ENCODE peak calls at places on chromosomes 5 and 9, in four cellular contexts. U is MCF 10A; W is Caco-2; I is activated CD8-positive, alpha-beta T cell treated with anti-CD3 and anti-CD28 coated beads for 36 hours. X is an unnamed sample.

GRCh38 chr5:107414802-107415201 is 255.9 kb downstream of the EFNA5 start:
- DNase-seq in I (no peak), U (no peak), W (no peak), X (no peak)

GRCh38 chr5:438481-438981 is 4.4 kb upstream of the EXOC3 start:
- DNase-seq in W (no peak), U (no peak), I (no peak), X (no peak)

GRCh38 chr5:178504340-178504960 is 85.7 kb downstream of the COL23A1 start:
- DNase-seq in W (no peak), I (no peak), U (no peak), X (no peak)

GRCh38 chr5:173697931-173698579 is 81.6 kb upstream of the BOD1 start:
- DNase-seq in U (no peak), I (peak), W (no peak), X (peak)

GRCh38 chr5:153654444-153654843 is 164.0 kb downstream of the GRIA1 start:
- DNase-seq in W (no peak), U (no peak), I (no peak), X (no peak)

GRCh38 chr9:83313771-83314170 is 224.4 kb downstream of the FRMD3 start:
- DNase-seq in I (no peak), U (no peak), W (no peak), X (no peak)

GRCh38 chr5:126351138-126351537 is 72.1 kb upstream of the GRAMD2B start:
- DNase-seq in I (no peak), U (peak), W (no peak), X (no peak)

GRCh38 chr5:137291031-137291430 is 208.1 kb downstream of the SPOCK1 start:
- DNase-seq in U (no peak), I (no peak), W (no peak), X (no peak)

GRCh38 chr9:9612270-9612669 is 1000.5 kb downstream of the PTPRD start:
- DNase-seq in W (no peak), I (no peak), U (no peak), X (no peak)

GRCh38 chr9:92850898-92851297 is 26.9 kb downstream of the ZNF484 start:
- DNase-seq in I (no peak), U (no peak), W (no peak), X (no peak)

GRCh38 chr5:132771559-132771998 is 5.5 kb downstream of the SEPTIN8 start:
- DNase-seq in W (peak), U (no peak), I (no peak), X (no peak)

DNA sequence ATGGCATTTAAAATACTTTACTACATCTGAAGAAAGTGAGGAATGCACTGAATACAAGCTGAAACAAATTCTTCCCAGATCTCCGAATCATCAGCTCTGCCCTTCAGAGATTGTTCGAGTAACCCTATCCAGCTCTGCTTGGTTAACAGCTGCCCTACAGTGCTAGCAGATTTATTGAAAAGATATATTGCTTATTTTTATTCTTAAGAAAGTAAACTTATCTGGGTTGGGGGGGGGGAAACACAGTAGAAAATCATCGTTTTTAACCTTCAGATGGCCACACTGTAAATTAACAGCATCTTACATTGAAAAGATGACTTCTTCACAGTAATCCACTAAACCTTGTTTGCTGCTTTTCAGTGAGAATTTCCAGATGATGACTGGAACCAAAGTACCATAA is 210.8 kb downstream of the NFIB start:
- DNase-seq in U (no peak), W (no peak), I (no peak), X (no peak)
- TF ChIP-seq CTCF in U (no peak), W (no peak), I (no peak), X (no peak)

DNA sequence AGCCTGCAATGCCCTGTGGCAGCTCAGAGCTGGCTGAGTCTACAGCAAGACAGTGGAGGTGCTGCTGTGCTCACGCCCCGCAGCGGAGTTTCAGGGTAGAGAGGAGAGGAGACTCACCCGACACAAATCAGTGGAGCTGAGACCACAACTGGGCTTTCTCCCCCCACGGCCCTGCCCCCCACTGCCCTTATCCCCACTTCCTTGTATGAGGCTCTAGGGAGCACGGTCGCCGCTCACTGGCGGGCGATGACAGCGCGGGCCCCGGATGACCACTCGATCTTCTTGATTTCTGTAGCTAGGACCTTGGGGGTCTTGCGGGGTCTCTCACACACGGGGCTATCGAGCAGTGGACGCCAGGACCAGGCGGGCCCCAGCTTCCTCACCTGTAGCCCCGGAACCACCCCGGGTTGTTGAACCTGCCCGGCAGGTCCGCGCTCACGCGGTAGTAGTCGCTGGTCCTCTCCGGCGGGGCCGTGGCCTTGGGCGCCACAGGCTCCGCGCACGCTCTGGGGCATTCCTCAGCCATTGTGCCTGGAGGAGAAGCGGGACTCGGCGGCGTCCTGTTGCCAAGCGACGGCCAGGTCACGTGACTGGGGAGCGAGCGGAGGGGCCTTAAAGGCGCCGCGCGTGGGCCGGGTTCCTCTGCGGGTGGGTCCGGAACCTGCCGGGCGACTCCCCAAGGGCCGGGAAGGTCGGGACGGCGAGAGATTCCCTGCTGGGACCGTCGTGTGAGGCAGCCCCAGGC is 984 bp upstream of the MRPS2 start:
- DNase-seq in W (peak), U (peak), I (peak), X (peak)
- TF ChIP-seq CTCF in W (no peak), U (no peak), I (no peak), X (no peak)

DNA sequence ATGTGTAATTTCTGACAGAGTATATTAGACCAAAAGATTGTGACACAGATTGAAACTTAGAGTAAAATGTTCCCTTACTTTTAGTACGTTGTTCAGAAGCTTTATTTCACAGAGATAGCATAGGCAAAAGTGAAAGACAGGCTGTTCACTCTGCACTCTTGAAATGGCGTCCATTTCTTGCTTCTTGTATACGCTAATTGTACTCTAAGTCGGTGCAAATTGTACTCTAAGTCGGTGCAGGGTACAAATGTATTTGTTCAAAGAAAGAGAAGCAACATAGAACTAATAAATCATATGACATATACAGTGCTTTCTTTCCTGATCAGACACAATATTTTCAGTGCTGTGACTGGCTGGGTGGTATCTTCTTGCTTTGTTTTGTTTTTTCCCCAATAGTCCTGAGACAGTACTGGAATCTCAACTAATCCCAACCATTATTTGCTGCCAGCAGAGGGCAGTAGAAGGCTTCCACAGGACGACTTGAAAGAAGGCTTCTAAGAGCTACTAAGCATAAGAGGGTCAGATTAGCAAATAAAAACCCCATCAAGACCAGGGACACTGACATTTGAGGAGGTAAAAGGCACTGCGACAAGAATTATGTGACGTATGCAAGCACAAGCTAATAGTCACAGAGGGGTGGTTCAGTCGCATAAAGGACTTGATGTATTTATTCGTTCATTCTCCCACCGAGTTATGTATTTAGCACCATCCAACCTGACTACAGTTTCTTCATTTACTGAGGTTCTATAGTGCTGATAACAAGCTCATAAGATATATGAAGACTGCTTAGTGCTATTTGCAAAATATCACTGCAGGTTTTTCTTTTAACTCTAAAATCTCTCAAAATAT is 831.8 kb downstream of the TAF11L14 start:
- DNase-seq in I (peak), U (peak), W (peak), X (peak)
- TF ChIP-seq CTCF in I (peak), U (peak), W (peak), X (peak)

DNA sequence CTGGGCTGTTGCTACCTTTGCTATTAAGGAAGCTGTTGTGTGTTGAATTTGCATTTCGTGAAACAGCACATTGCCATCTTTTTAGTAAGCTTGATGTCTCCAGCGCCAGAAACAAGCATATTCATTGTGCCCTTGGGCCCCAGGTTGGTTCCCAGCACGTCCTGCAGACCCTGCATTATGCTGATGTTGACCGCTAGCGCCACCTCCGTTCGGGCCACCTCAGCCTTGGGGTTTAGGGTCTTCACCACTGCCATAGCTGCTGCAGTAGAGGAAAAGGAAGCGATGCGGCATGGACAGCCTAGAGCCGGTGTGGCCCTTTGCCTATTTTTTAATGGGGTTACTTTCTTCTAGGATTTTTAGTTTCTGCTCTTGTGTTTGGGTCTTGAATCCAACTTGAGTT is 23.8 kb upstream of the OTULIN start:
- DNase-seq in W (no peak), I (no peak), U (no peak), X (no peak)
- TF ChIP-seq CTCF in W (no peak), I (no peak), U (no peak), X (no peak)

GRCh38 chr5:94908889-94909480 is 290.5 kb downstream of the SLF1 start:
- DNase-seq in U (peak), I (peak), W (peak), X (peak)
- TF ChIP-seq CTCF in U (peak), I (peak), W (peak), X (peak)

DNA sequence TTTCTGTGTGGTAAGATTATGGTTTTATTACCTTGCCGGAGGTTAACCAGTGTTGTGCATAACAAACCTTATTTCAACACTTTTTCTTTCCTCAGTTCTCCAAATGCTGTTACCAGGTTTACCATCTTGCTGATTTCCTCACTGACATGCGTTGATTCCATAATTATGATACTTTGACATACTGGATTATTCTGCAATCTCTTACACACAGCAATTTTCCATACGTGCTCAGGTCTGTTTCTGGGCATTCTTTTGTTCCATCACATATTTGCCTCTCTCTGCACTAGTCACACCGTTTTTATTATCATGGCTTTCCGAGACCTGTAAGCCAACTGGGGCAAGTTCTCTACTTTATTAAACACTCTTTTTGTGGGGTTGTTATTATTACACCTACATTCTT is 77.5 kb downstream of the TTC39B start:
- DNase-seq in W (no peak), U (no peak), I (no peak), X (no peak)
- TF ChIP-seq CTCF in W (no peak), U (no peak), I (no peak), X (no peak)

DNA sequence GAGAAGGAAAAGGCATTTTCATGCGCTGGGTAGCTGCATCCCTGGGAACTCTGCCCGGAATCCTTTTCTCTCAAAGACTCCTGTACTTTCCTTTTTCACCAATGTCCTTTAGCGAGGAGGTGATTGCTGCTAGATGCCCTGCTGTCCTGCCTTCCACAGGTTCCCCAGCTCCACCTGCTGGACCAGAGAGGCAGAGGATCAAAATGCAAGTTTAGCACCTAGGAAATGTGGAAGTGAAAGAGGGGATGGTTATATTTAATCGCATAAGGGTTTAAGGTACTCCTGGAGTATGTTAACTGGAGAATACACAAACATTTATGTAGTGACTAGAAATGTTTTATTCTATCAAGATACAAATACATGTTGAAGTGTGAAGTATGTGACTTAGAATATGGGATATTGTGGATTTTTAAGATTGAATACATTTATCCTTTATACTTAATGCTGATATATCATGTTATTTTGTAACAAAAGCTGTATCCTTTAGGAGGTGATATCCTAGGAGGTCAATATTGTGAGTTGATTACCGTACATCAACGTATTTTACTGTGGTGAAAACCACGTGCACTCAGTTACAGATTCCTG is 145.8 kb downstream of the ARHGAP26 start:
- DNase-seq in W (peak), U (peak), I (peak), X (peak)
- TF ChIP-seq CTCF in W (peak), U (peak), I (no peak), X (peak)